ENCODE peak calls at places on chromosomes 11 and 22, in seven cellular contexts. One of them, this sample, is unnamed.

GRCh38 chr22:32951081-32951806 is 106.9 kb downstream of the SYN3 start:
- DNase-seq in hypothalamus: no peak
- DNase-seq in heart right ventricle: peak
- DNase-seq in AG08396: no peak
- DNase-seq in cerebellar nuclear complex: no peak
- DNase-seq in substantia nigra: no peak
- DNase-seq in tibial nerve: no peak
- DNase-seq in this sample: no peak

GRCh38 chr11:1691878-1692707 is 4.9 kb upstream of the KRTAP5-6 start:
- DNase-seq in hypothalamus: no peak
- DNase-seq in tibial nerve: no peak
- DNase-seq in cerebellar nuclear complex: no peak
- DNase-seq in heart right ventricle: no peak
- DNase-seq in AG08396: no peak
- DNase-seq in substantia nigra: no peak
- DNase-seq in this sample: no peak

GRCh38 chr11:119103793-119104192 is 2.1 kb upstream of the DPAGT1 start:
- DNase-seq in hypothalamus: no peak
- DNase-seq in tibial nerve: no peak
- DNase-seq in cerebellar nuclear complex: no peak
- DNase-seq in heart right ventricle: no peak
- DNase-seq in AG08396: no peak
- DNase-seq in substantia nigra: no peak
- DNase-seq in this sample: no peak

GRCh38 chr11:120332822-120333716 is 3.1 kb upstream of the ARHGEF12 start:
- DNase-seq in AG08396: no peak
- DNase-seq in tibial nerve: no peak
- DNase-seq in substantia nigra: no peak
- DNase-seq in heart right ventricle: no peak
- DNase-seq in hypothalamus: no peak
- DNase-seq in cerebellar nuclear complex: no peak
- DNase-seq in this sample: no peak

GRCh38 chr11:57647960-57648776 is 1.5 kb downstream of the YPEL4 start:
- DNase-seq in cerebellar nuclear complex: no peak
- DNase-seq in substantia nigra: no peak
- DNase-seq in tibial nerve: no peak
- DNase-seq in heart right ventricle: no peak
- DNase-seq in hypothalamus: no peak
- DNase-seq in AG08396: peak
- DNase-seq in this sample: no peak

GRCh38 chr11:125072210-125072960 is 9.3 kb downstream of the SLC37A2 start:
- DNase-seq in AG08396: no peak
- DNase-seq in substantia nigra: peak
- DNase-seq in cerebellar nuclear complex: no peak
- DNase-seq in heart right ventricle: no peak
- DNase-seq in hypothalamus: peak
- DNase-seq in tibial nerve: peak
- DNase-seq in this sample: no peak

GRCh38 chr22:44671742-44672141 is 30.3 kb upstream of the PRR5 start:
- DNase-seq in hypothalamus: no peak
- DNase-seq in AG08396: no peak
- DNase-seq in tibial nerve: no peak
- DNase-seq in heart right ventricle: no peak
- DNase-seq in substantia nigra: no peak
- DNase-seq in cerebellar nuclear complex: no peak
- DNase-seq in this sample: no peak

GRCh38 chr11:73143126-73143838 is 1.2 kb upstream of the FCHSD2 start:
- DNase-seq in heart right ventricle: no peak
- DNase-seq in AG08396: peak
- DNase-seq in cerebellar nuclear complex: peak
- DNase-seq in hypothalamus: no peak
- DNase-seq in substantia nigra: no peak
- DNase-seq in tibial nerve: no peak
- DNase-seq in this sample: no peak

GRCh38 chr11:56910046-56910753 is 78.5 kb upstream of the OR5AK2 start:
- DNase-seq in AG08396: no peak
- DNase-seq in cerebellar nuclear complex: no peak
- DNase-seq in substantia nigra: no peak
- DNase-seq in tibial nerve: no peak
- DNase-seq in hypothalamus: no peak
- DNase-seq in heart right ventricle: no peak
- DNase-seq in this sample: no peak

GRCh38 chr22:26325641-26326040 is 103.4 kb upstream of the ASPHD2 start:
- DNase-seq in tibial nerve: no peak
- DNase-seq in heart right ventricle: no peak
- DNase-seq in cerebellar nuclear complex: no peak
- DNase-seq in AG08396: no peak
- DNase-seq in substantia nigra: no peak
- DNase-seq in hypothalamus: no peak
- DNase-seq in this sample: no peak

GRCh38 chr11:76493626-76494539 is 49.1 kb downstream of the EMSY start:
- DNase-seq in AG08396: no peak
- DNase-seq in tibial nerve: no peak
- DNase-seq in cerebellar nuclear complex: no peak
- DNase-seq in heart right ventricle: no peak
- DNase-seq in hypothalamus: no peak
- DNase-seq in substantia nigra: no peak
- DNase-seq in this sample: no peak

GRCh38 chr22:38347944-38348750 is 30.9 kb upstream of the CSNK1E start:
- DNase-seq in hypothalamus: no peak
- DNase-seq in AG08396: no peak
- DNase-seq in cerebellar nuclear complex: no peak
- DNase-seq in substantia nigra: no peak
- DNase-seq in tibial nerve: no peak
- DNase-seq in heart right ventricle: no peak
- DNase-seq in this sample: no peak

GRCh38 chr11:9762531-9762930 is 98.7 kb downstream of the SWAP70 start:
- DNase-seq in hypothalamus: no peak
- DNase-seq in substantia nigra: no peak
- DNase-seq in tibial nerve: no peak
- DNase-seq in heart right ventricle: no peak
- DNase-seq in AG08396: no peak
- DNase-seq in cerebellar nuclear complex: no peak
- DNase-seq in this sample: no peak

GRCh38 chr11:96219981-96220623 is 122.9 kb downstream of the MAML2 start:
- DNase-seq in AG08396: no peak
- DNase-seq in tibial nerve: no peak
- DNase-seq in hypothalamus: no peak
- DNase-seq in cerebellar nuclear complex: no peak
- DNase-seq in substantia nigra: no peak
- DNase-seq in heart right ventricle: no peak
- DNase-seq in this sample: no peak

GRCh38 chr11:3169235-3169951 is 4.3 kb upstream of the OSBPL5 start:
- DNase-seq in AG08396: peak
- DNase-seq in cerebellar nuclear complex: no peak
- DNase-seq in hypothalamus: peak
- DNase-seq in tibial nerve: peak
- DNase-seq in heart right ventricle: peak
- DNase-seq in substantia nigra: no peak
- DNase-seq in this sample: no peak

GRCh38 chr11:76491644-76492043 is 46.8 kb downstream of the EMSY start:
- DNase-seq in AG08396: no peak
- DNase-seq in hypothalamus: no peak
- DNase-seq in substantia nigra: no peak
- DNase-seq in tibial nerve: no peak
- DNase-seq in cerebellar nuclear complex: no peak
- DNase-seq in heart right ventricle: no peak
- DNase-seq in this sample: no peak

GRCh38 chr11:65180877-65181568 is 705 bp upstream of the CAPN1 start:
- DNase-seq in heart right ventricle: peak
- DNase-seq in cerebellar nuclear complex: no peak
- DNase-seq in AG08396: peak
- DNase-seq in tibial nerve: peak
- DNase-seq in hypothalamus: peak
- DNase-seq in substantia nigra: no peak
- DNase-seq in this sample: no peak

GRCh38 chr22:17841836-17842235 is 67.6 kb upstream of the BID start:
- DNase-seq in cerebellar nuclear complex: no peak
- DNase-seq in substantia nigra: no peak
- DNase-seq in heart right ventricle: no peak
- DNase-seq in AG08396: no peak
- DNase-seq in tibial nerve: no peak
- DNase-seq in hypothalamus: no peak
- DNase-seq in this sample: no peak

GRCh38 chr22:23530766-23531282 is 49.3 kb downstream of the IGLL1 start:
- DNase-seq in tibial nerve: no peak
- DNase-seq in AG08396: no peak
- DNase-seq in cerebellar nuclear complex: no peak
- DNase-seq in heart right ventricle: no peak
- DNase-seq in substantia nigra: no peak
- DNase-seq in hypothalamus: no peak
- DNase-seq in this sample: no peak

This sample was measured in GOT3.